ENCODE peak calls at places on chromosomes 3 and 15, in five cellular contexts. X, W, B, S and L are unnamed samples.

GRCh38 chr15:100277087-100277855 is 64.5 kb downstream of the ADAMTS17 start:
- DNase-seq in X (no peak), W (no peak), B (no peak), S (no peak), L (no peak)

GRCh38 chr3:60953406-60953805 is 297.8 kb downstream of the FHIT start:
- DNase-seq in X (no peak), W (no peak), B (no peak), S (no peak), L (no peak)

GRCh38 chr15:29612701-29613100 is 209.6 kb downstream of the TJP1 start:
- DNase-seq in X (no peak), W (no peak), B (no peak), S (no peak), L (no peak)

GRCh38 chr3:112504123-112504522 is 4.9 kb upstream of the BTLA start:
- DNase-seq in X (no peak), W (no peak), B (no peak), S (no peak), L (no peak)

GRCh38 chr3:141308588-141309218 is 59.6 kb upstream of the ZBTB38 start:
- DNase-seq in X (peak; percentile 59), W (no peak), B (peak; percentile 65), S (no peak), L (no peak)

GRCh38 chr3:45225465-45226205 is 452 bp downstream of the TMEM158 start:
- DNase-seq in X (peak; percentile 55), W (no peak), B (no peak), S (peak; percentile 65), L (peak; percentile 44)

GRCh38 chr3:41176554-41176953 is 22.8 kb upstream of the CTNNB1 start:
- DNase-seq in X (no peak), W (no peak), B (no peak), S (no peak), L (no peak)

GRCh38 chr15:85580914-85581313 is 200.5 kb downstream of the AKAP13 start:
- DNase-seq in X (no peak), W (peak; percentile 43), B (no peak), S (peak; percentile 62), L (peak; percentile 9)

GRCh38 chr3:137647179-137647578 is 116.9 kb upstream of the SOX14 start:
- DNase-seq in X (no peak), W (no peak), B (no peak), S (no peak), L (no peak)

GRCh38 chr3:59502806-59503205 is 453.0 kb upstream of the CFAP20DC start:
- DNase-seq in X (no peak), W (no peak), B (no peak), S (no peak), L (peak; percentile 27)

GRCh38 chr15:68360716-68361115 is 71.2 kb downstream of the ITGA11 start:
- DNase-seq in X (no peak), W (no peak), B (no peak), S (no peak), L (no peak)

GRCh38 chr3:99250821-99251355 is 349.4 kb upstream of the DCBLD2 start:
- DNase-seq in X (peak; percentile 40), W (no peak), B (no peak), S (no peak), L (no peak)

GRCh38 chr3:43418601-43419272 is 132.4 kb downstream of the SNRK start:
- DNase-seq in X (no peak), W (no peak), B (no peak), S (no peak), L (no peak)

GRCh38 chr3:123290962-123291361 is 89.2 kb downstream of the SEC22A start:
- DNase-seq in X (no peak), W (no peak), B (no peak), S (no peak), L (no peak)